ENCODE peak calls at places on chromosomes 11 and 22, in five cellular contexts. One of them, this sample, is unnamed.

GRCh38 chr11:61609970-61610347 is 29.1 kb upstream of the SYT7 start:
- DNase-seq in PC-3: peak; percentile 28
- DNase-seq in neural progenitor cell: peak; percentile 64
- DNase-seq in HCT116: no peak
- DNase-seq in GM23248: peak; percentile 54
- DNase-seq in this sample: peak; percentile 77

GRCh38 chr11:60870276-60870675 is 2.9 kb downstream of the ZP1 start:
- DNase-seq in PC-3: no peak
- DNase-seq in neural progenitor cell: peak; percentile 11
- DNase-seq in HCT116: no peak
- DNase-seq in GM23248: no peak
- DNase-seq in this sample: no peak

GRCh38 chr11:82631722-82632630 is 101.7 kb downstream of the FAM181B start:
- DNase-seq in PC-3: peak; percentile 26
- DNase-seq in neural progenitor cell: no peak
- DNase-seq in HCT116: no peak
- DNase-seq in GM23248: peak; percentile 1
- DNase-seq in this sample: no peak

GRCh38 chr11:70661763-70662501 is 263.6 kb downstream of the CTTN start:
- DNase-seq in PC-3: no peak
- DNase-seq in neural progenitor cell: peak; percentile 72
- DNase-seq in HCT116: no peak
- DNase-seq in GM23248: peak; percentile 67
- DNase-seq in this sample: no peak

GRCh38 chr11:86758171-86758570 is 42.2 kb upstream of the PRSS23 start:
- DNase-seq in PC-3: no peak
- DNase-seq in neural progenitor cell: no peak
- DNase-seq in HCT116: no peak
- DNase-seq in GM23248: no peak
- DNase-seq in this sample: no peak

GRCh38 chr11:7555067-7555699 is 41.4 kb downstream of the PPFIBP2 start:
- DNase-seq in PC-3: peak; percentile 8
- DNase-seq in neural progenitor cell: no peak
- DNase-seq in HCT116: no peak
- DNase-seq in GM23248: peak; percentile 53
- DNase-seq in this sample: peak; percentile 37

GRCh38 chr22:50276143-50276542 is 6.0 kb upstream of the MAPK11 start:
- DNase-seq in PC-3: peak; percentile 16
- DNase-seq in neural progenitor cell: no peak
- DNase-seq in HCT116: no peak
- DNase-seq in GM23248: peak; percentile 66
- DNase-seq in this sample: peak; percentile 72

GRCh38 chr11:120392299-120392698 is 56.1 kb downstream of the ARHGEF12 start:
- DNase-seq in PC-3: no peak
- DNase-seq in neural progenitor cell: no peak
- DNase-seq in HCT116: no peak
- DNase-seq in GM23248: no peak
- DNase-seq in this sample: no peak

GRCh38 chr11:29629281-29629680 is 387.5 kb downstream of the KCNA4 start:
- DNase-seq in PC-3: peak; percentile 17
- DNase-seq in neural progenitor cell: peak; percentile 8
- DNase-seq in HCT116: no peak
- DNase-seq in GM23248: peak; percentile 18
- DNase-seq in this sample: peak; percentile 60

GRCh38 chr22:41555325-41555724 is 5.5 kb upstream of the CSDC2 start:
- DNase-seq in PC-3: no peak
- DNase-seq in neural progenitor cell: no peak
- DNase-seq in HCT116: no peak
- DNase-seq in GM23248: no peak
- DNase-seq in this sample: no peak

GRCh38 chr11:129285387-129285786 is 90.3 kb upstream of the BARX2 start:
- DNase-seq in PC-3: no peak
- DNase-seq in neural progenitor cell: no peak
- DNase-seq in HCT116: no peak
- DNase-seq in GM23248: no peak
- DNase-seq in this sample: no peak

GRCh38 chr11:117903505-117904382 is 25.5 kb downstream of the TMPRSS13 start:
- DNase-seq in PC-3: no peak
- DNase-seq in neural progenitor cell: no peak
- DNase-seq in HCT116: no peak
- DNase-seq in GM23248: no peak
- DNase-seq in this sample: no peak

GRCh38 chr11:11731311-11732083 is 109.7 kb upstream of the GALNT18 start:
- DNase-seq in PC-3: peak; percentile 65
- DNase-seq in neural progenitor cell: no peak
- DNase-seq in HCT116: peak; percentile 68
- DNase-seq in GM23248: peak; percentile 85
- DNase-seq in this sample: no peak

GRCh38 chr11:8068605-8069221 is 12.3 kb upstream of the TUB start:
- DNase-seq in PC-3: peak; percentile 39
- DNase-seq in neural progenitor cell: no peak
- DNase-seq in HCT116: no peak
- DNase-seq in GM23248: peak; percentile 83
- DNase-seq in this sample: peak; percentile 79

GRCh38 chr22:33076368-33076767 is 18.2 kb upstream of the SYN3 start:
- DNase-seq in PC-3: no peak
- DNase-seq in neural progenitor cell: peak; percentile 61
- DNase-seq in HCT116: no peak
- DNase-seq in GM23248: peak; percentile 40
- DNase-seq in this sample: peak; percentile 48

GRCh38 chr22:50422961-50423815 is 51.6 kb downstream of the SBF1 start:
- DNase-seq in PC-3: no peak
- DNase-seq in neural progenitor cell: no peak
- DNase-seq in HCT116: no peak
- DNase-seq in GM23248: no peak
- DNase-seq in this sample: peak; percentile 3

GRCh38 chr11:44446996-44447771 is 118.3 kb upstream of the CD82 start:
- DNase-seq in PC-3: no peak
- DNase-seq in neural progenitor cell: no peak
- DNase-seq in HCT116: no peak
- DNase-seq in GM23248: no peak
- DNase-seq in this sample: no peak

GRCh38 chr11:109048098-109048497 is 373.9 kb upstream of the C11orf87 start:
- DNase-seq in PC-3: peak; percentile 37
- DNase-seq in neural progenitor cell: no peak
- DNase-seq in HCT116: no peak
- DNase-seq in GM23248: no peak
- DNase-seq in this sample: no peak

GRCh38 chr22:33918676-33919590 is 1.3 kb downstream of the LARGE1 start:
- DNase-seq in PC-3: no peak
- DNase-seq in neural progenitor cell: no peak
- DNase-seq in HCT116: no peak
- DNase-seq in GM23248: peak; percentile 55
- DNase-seq in this sample: no peak

GRCh38 chr11:123478352-123478986 is 48.4 kb downstream of the GRAMD1B start:
- DNase-seq in PC-3: peak; percentile 89
- DNase-seq in neural progenitor cell: peak; percentile 83
- DNase-seq in HCT116: peak; percentile 77
- DNase-seq in GM23248: peak; percentile 90
- DNase-seq in this sample: peak; percentile 82

GRCh38 chr11:101180481-101180880 is 50.9 kb upstream of the PGR start:
- DNase-seq in PC-3: no peak
- DNase-seq in neural progenitor cell: peak; percentile 65
- DNase-seq in HCT116: no peak
- DNase-seq in GM23248: no peak
- DNase-seq in this sample: no peak

GRCh38 chr11:35215945-35216344 is 77.0 kb downstream of the CD44 start:
- DNase-seq in PC-3: no peak
- DNase-seq in neural progenitor cell: no peak
- DNase-seq in HCT116: no peak
- DNase-seq in GM23248: peak; percentile 27
- DNase-seq in this sample: no peak

GRCh38 chr11:85154294-85154693 is 472.9 kb downstream of the DLG2 start:
- DNase-seq in PC-3: no peak
- DNase-seq in neural progenitor cell: no peak
- DNase-seq in HCT116: no peak
- DNase-seq in GM23248: no peak
- DNase-seq in this sample: no peak

GRCh38 chr22:43506487-43506886 is 94.7 kb downstream of the MPPED1 start:
- DNase-seq in PC-3: no peak
- DNase-seq in neural progenitor cell: no peak
- DNase-seq in HCT116: no peak
- DNase-seq in GM23248: no peak
- DNase-seq in this sample: no peak

GRCh38 chr22:26570126-26570525 is 19.8 kb downstream of the TPST2 start:
- DNase-seq in PC-3: no peak
- DNase-seq in neural progenitor cell: no peak
- DNase-seq in HCT116: no peak
- DNase-seq in GM23248: no peak
- DNase-seq in this sample: no peak

GRCh38 chr22:39205344-39206021 is 39.3 kb downstream of the PDGFB start:
- DNase-seq in PC-3: peak; percentile 82
- DNase-seq in neural progenitor cell: no peak
- DNase-seq in HCT116: peak; percentile 46
- DNase-seq in GM23248: peak; percentile 81
- DNase-seq in this sample: peak; percentile 65

DNA sequence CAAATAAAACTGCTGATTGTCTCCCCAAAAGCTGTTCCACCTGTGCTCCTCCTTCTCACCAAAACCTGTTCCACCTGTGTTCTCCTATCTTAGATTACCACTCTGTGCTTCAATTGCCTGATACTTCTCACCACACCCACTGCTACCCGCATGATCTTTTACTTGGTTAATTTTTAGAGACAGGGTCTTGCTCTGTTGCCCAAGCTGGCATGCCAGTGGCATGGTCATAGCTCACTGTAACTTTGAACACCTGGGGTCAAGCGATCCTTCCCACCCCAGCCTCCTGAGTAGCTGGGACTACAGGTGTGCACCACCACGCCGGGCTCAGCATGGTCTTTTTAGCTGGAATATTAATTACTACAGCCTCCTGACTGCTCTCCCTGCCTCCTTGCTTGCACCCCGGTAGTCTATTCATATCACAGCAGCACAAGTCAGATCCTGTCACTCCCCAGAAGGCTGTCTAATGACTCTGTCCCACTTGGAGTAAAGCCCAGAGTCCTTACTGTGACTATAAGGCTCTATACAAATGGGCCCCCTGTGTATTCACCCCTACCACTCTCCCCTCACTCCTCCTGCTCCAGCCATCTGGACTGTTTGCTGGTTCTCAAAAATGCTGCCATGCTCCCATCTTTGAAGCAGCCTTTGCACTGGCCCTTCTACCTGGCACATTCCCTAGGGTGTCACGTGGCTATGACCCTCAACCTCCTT is 3.5 kb downstream of the C11orf91 start:
- DNase-seq in PC-3: peak; percentile 14
- DNase-seq in neural progenitor cell: no peak
- DNase-seq in HCT116: no peak
- DNase-seq in GM23248: no peak
- DNase-seq in this sample: no peak
- H3K4me2 ChIP-seq in PC-3: no peak overlapping the region
- H3K4me2 ChIP-seq in neural progenitor cell: no peak overlapping the region
- H3K4me2 ChIP-seq in HCT116: no peak overlapping the region
- H3K4me2 ChIP-seq in GM23248: no peak overlapping the region
- H3K4me2 ChIP-seq in this sample: no peak overlapping the region

DNA sequence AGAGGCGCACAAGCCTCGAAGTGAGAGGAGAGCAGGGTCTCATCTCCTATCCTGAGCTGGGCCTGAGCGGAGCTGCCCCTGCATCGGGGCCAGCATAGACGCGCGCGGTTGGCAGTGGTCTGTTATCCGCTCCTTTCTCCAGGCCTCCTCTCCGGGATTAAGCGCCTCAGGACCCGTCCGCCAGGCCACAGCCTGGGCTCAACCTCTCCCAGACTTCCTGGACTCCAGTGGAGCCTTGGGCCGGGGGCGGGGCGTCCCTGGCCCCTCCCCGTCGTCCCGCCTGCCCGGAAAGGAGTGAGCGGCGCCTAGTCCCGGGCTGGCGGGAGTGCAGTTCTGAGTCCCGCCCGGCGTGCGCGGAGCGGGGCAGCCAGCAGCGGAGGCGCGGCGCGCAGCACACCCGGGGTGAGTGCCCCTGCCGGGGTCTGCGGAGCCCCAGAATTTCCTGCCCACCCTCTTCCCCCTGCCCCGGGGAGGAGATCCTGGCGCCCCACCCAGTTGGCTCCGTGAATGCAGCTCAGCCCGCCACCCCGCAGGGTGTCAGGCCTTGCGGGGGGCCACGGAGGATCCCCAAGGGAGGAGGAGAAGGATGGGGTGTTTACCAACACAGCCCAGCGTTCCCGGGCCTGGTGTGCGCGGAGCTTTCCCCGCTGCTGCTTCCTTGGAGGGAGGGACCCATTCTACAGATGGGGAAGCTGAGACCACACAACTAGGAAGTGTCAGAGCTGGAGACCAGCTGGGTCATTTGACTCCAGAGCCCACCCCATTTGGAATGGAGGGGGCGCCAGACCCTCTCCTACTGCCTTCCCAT is at the start of gene TCIRG1:
- DNase-seq in PC-3: peak; percentile 89
- DNase-seq in neural progenitor cell: peak; percentile 78
- DNase-seq in HCT116: peak; percentile 49
- DNase-seq in GM23248: peak; percentile 88
- DNase-seq in this sample: peak; percentile 88
- TF ChIP-seq EZH2phosphoT487 in PC-3: no peak
- TF ChIP-seq EZH2phosphoT487 in neural progenitor cell: no peak
- TF ChIP-seq EZH2phosphoT487 in HCT116: no peak
- TF ChIP-seq EZH2phosphoT487 in GM23248: no peak
- TF ChIP-seq EZH2phosphoT487 in this sample: no peak

GRCh38 chr11:75165721-75166120 is 14.8 kb downstream of the SLCO2B1 start:
- DNase-seq in PC-3: no peak
- DNase-seq in neural progenitor cell: no peak
- DNase-seq in HCT116: no peak
- DNase-seq in GM23248: no peak
- DNase-seq in this sample: no peak

GRCh38 chr11:75164318-75164827 is 13.5 kb downstream of the SLCO2B1 start:
- DNase-seq in PC-3: no peak
- DNase-seq in neural progenitor cell: no peak
- DNase-seq in HCT116: no peak
- DNase-seq in GM23248: no peak
- DNase-seq in this sample: peak; percentile 44

GRCh38 chr11:75161506-75161905 is 10.6 kb downstream of the SLCO2B1 start:
- DNase-seq in PC-3: no peak
- DNase-seq in neural progenitor cell: no peak
- DNase-seq in HCT116: no peak
- DNase-seq in GM23248: no peak
- DNase-seq in this sample: no peak

GRCh38 chr11:75162954-75163353 is 12.0 kb downstream of the SLCO2B1 start:
- DNase-seq in PC-3: no peak
- DNase-seq in neural progenitor cell: no peak
- DNase-seq in HCT116: no peak
- DNase-seq in GM23248: no peak
- DNase-seq in this sample: no peak

DNA sequence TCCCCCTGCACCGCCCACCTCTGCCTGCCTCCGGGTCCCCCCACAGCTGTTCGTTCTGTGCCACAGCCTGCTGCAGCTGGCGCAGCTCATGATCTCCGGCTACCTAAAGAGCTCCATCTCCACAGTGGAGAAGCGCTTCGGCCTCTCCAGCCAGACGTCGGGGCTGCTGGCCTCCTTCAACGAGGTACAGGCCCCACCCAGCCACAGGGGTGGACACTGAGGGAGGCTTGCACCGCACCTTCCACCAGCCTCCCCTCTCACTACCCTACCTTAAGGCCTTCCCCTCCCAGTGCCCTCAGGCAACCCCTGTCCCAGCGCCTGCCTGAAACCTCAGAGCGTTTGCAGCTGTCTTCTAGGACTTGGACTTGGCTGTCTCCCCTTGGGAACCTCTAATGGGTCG is 13.0 kb downstream of the SLCO2B1 start:
- DNase-seq in PC-3: no peak
- DNase-seq in neural progenitor cell: no peak
- DNase-seq in HCT116: no peak
- DNase-seq in GM23248: no peak
- DNase-seq in this sample: no peak
- H2AFZ ChIP-seq in PC-3: no peak overlapping the region
- H2AFZ ChIP-seq in neural progenitor cell: no peak overlapping the region
- H2AFZ ChIP-seq in HCT116: no peak overlapping the region
- H2AFZ ChIP-seq in GM23248: no peak overlapping the region
- H2AFZ ChIP-seq in this sample: no peak overlapping the region

GRCh38 chr22:37803636-37804371 is 3.9 kb upstream of the GCAT start:
- DNase-seq in PC-3: no peak
- DNase-seq in neural progenitor cell: peak; percentile 58
- DNase-seq in HCT116: no peak
- DNase-seq in GM23248: no peak
- DNase-seq in this sample: no peak
- H3K4me2 ChIP-seq in PC-3: peak overlapping the region; percentile 100
- H3K4me2 ChIP-seq in neural progenitor cell: peak overlapping the region; percentile 99
- H3K4me2 ChIP-seq in HCT116: peak overlapping the region; percentile 91
- H3K4me2 ChIP-seq in GM23248: no peak overlapping the region
- H3K4me2 ChIP-seq in this sample: peak overlapping the region; percentile 93

This sample was measured in hepatocyte.